ENCODE peak calls at places on chromosomes 6 and 20, in four cellular contexts. F is K562, A is H1, S is GM12891. Y is an unnamed sample.

GRCh38 chr6:11121851-11122250 is 10.3 kb upstream of the ERVFRD-1 start:
- DNase-seq in F (no peak), S (no peak), A (no peak), Y (no peak)

GRCh38 chr6:115796829-115797228 is 263.9 kb downstream of the FRK start:
- DNase-seq in S (no peak), F (no peak), A (peak; percentile 17), Y (no peak)

GRCh38 chr6:164216368-164216767 is 801.9 kb downstream of the QKI start:
- DNase-seq in A (no peak), S (no peak), F (no peak), Y (no peak)

GRCh38 chr20:64189530-64189966 is 25.3 kb downstream of the MYT1 start:
- DNase-seq in F (no peak), A (no peak), S (no peak), Y (no peak)

GRCh38 chr6:123594776-123595175 is 42.0 kb downstream of the TRDN start:
- DNase-seq in S (no peak), F (no peak), A (no peak), Y (no peak)

GRCh38 chr6:105432797-105433196 is 29.9 kb upstream of the PREP start:
- DNase-seq in S (no peak), F (no peak), A (no peak), Y (no peak)

GRCh38 chr6:131628726-131629125 is 684 bp upstream of the MED23 start:
- DNase-seq in S (no peak), A (no peak), F (no peak), Y (no peak)

GRCh38 chr6:109445382-109445781 is 4.9 kb downstream of the SMPD2 start:
- DNase-seq in S (no peak), A (no peak), F (peak; percentile 47), Y (no peak)

GRCh38 chr20:38139156-38139912 is 25.7 kb downstream of the TGM2 start:
- DNase-seq in A (no peak), S (no peak), F (no peak), Y (no peak)

GRCh38 chr6:138455746-138456392 is 43.4 kb downstream of the NHSL1 start:
- DNase-seq in S (peak; percentile 20), A (no peak), F (no peak), Y (no peak)

GRCh38 chr6:39357998-39358686 is 35.6 kb upstream of the KCNK16 start:
- DNase-seq in S (no peak), F (no peak), A (no peak), Y (no peak)

GRCh38 chr6:31702421-31702818 is 704 bp downstream of the ABHD16A start:
- DNase-seq in F (peak; percentile 79), S (no peak), A (no peak), Y (no peak)

GRCh38 chr20:62768815-62769287 is 27.4 kb upstream of the MRGBP start:
- DNase-seq in F (no peak), S (no peak), A (no peak), Y (no peak)

GRCh38 chr20:59587570-59587969 is 16.8 kb upstream of the PHACTR3 start:
- DNase-seq in A (no peak), F (no peak), S (no peak), Y (no peak)

GRCh38 chr6:96468681-96469224 is 52.9 kb upstream of the UFL1 start:
- DNase-seq in S (no peak), F (no peak), A (no peak), Y (no peak)

GRCh38 chr20:967796-968742 is 34.0 kb downstream of the RSPO4 start:
- DNase-seq in S (no peak), A (no peak), F (peak; percentile 69), Y (no peak)

GRCh38 chr6:10555625-10556309 is 34.6 kb downstream of the GCNT2 start:
- DNase-seq in F (no peak), A (peak; percentile 56), S (no peak), Y (no peak)

GRCh38 chr6:135121426-135121825 is 59.7 kb upstream of the MYB start:
- DNase-seq in F (no peak), S (no peak), A (no peak), Y (no peak)

GRCh38 chr6:42239333-42239732 is 21.7 kb upstream of the MRPS10 start:
- DNase-seq in F (no peak), S (no peak), A (no peak), Y (no peak)

GRCh38 chr6:149646599-149646998 is 1.9 kb downstream of the KATNA1 start:
- DNase-seq in A (no peak), S (no peak), F (peak; percentile 18), Y (no peak)

GRCh38 chr6:149648148-149649145 is at the start of gene KATNA1:
- DNase-seq in A (peak; percentile 85), S (peak; percentile 91), F (peak; percentile 99), Y (peak; percentile 92)

GRCh38 chr6:149642829-149643580 is 5.5 kb downstream of the KATNA1 start:
- DNase-seq in F (no peak), S (no peak), A (no peak), Y (no peak)
- TF ChIP-seq TAF1 in F (no peak), S (no peak), A (no peak), Y (no peak)

GRCh38 chr20:31710423-31711250 is 12.0 kb downstream of the BCL2L1 start:
- DNase-seq in A (no peak), S (no peak), F (no peak), Y (no peak)
- TF ChIP-seq POLR2AphosphoS5 in A (no peak), S (no peak), F (no peak), Y (no peak)

DNA sequence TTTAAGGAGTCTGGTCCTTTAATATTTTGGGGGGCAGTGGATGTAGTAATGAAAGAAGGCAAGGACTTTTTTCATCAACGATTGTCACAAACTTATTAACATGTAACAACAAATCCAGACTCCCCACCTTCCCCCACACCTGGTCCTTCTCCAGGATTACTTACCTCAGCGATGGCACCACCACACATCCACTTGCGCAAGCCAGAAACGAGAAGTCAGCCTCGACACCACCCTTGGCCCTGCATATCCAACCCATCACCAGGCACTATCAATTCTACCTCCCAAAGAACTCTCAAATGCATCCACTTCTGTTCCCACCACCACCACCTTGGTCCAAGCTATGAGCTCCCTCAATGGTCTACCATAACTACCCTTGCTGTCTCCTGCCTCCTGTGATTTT is 6.6 kb downstream of the EZR start:
- DNase-seq in F (no peak), A (no peak), S (no peak), Y (no peak)
- TF ChIP-seq POLR2A in F (no peak), A (no peak), S (no peak), Y (no peak)

GRCh38 chr6:35419431-35419830 is 32.7 kb upstream of the FANCE start:
- DNase-seq in S (no peak), A (no peak), F (peak; percentile 50), Y (no peak)
- TF ChIP-seq TAF1 in S (no peak), A (no peak), F (no peak), Y (no peak)

GRCh38 chr6:137226682-137227081 is 7.5 kb upstream of the IFNGR1 start:
- DNase-seq in S (no peak), F (no peak), A (no peak), Y (no peak)

GRCh38 chr6:137219664-137220252 is 573 bp upstream of the IFNGR1 start:
- DNase-seq in A (no peak), S (no peak), F (no peak), Y (no peak)

GRCh38 chr6:137224890-137225198 is 5.7 kb upstream of the IFNGR1 start:
- DNase-seq in F (no peak), A (no peak), S (no peak), Y (no peak)

GRCh38 chr6:137222376-137222775 is 3.2 kb upstream of the IFNGR1 start:
- DNase-seq in A (no peak), F (no peak), S (no peak), Y (no peak)

GRCh38 chr6:137223370-137224131 is 4.4 kb upstream of the IFNGR1 start:
- DNase-seq in S (no peak), F (peak; percentile 66), A (no peak), Y (no peak)
- TF ChIP-seq POLR2AphosphoS5 in S (no peak), F (no peak), A (no peak), Y (no peak)

GRCh38 chr6:167826230-167827061 is at the start of gene AFDN:
- DNase-seq in A (no peak), S (peak; percentile 79), F (peak; percentile 85), Y (peak; percentile 71)

GRCh38 chr6:167825059-167825758 is 1.5 kb upstream of the AFDN start:
- DNase-seq in S (no peak), A (no peak), F (peak; percentile 70), Y (no peak)

GRCh38 chr6:167827062-167827587 is 414 bp downstream of the AFDN start:
- DNase-seq in A (no peak), S (peak; percentile 49), F (peak; percentile 61), Y (peak; percentile 52)

GRCh38 chr6:167824591-167825041 is 2.1 kb upstream of the AFDN start:
- DNase-seq in F (peak; percentile 84), S (no peak), A (no peak), Y (no peak)

GRCh38 chr6:167825759-167826229 is 917 bp upstream of the AFDN start:
- DNase-seq in S (no peak), A (peak; percentile 41), F (peak; percentile 87), Y (no peak)
- TF ChIP-seq POLR2A in S (no peak), A (no peak), F (no peak), Y (no peak)

DNA sequence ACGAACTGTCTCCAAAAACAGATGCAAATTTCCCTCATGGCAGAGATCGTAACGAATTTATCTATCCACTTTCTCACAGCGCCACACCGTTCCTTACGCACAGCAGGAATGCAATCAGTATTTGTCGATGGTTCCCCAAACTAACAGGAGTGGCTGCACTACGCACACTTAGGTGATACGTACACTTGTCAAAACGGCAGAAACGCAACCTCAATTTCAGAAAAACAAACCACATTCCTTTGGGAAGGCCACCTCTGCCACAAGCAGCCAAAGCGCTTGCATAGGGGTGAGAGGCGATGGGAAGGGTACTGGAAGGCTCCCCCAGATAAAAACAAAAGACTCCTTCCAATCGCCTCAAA is 638 bp downstream of the MDN1 start:
- DNase-seq in A (no peak), S (no peak), F (peak; percentile 57), Y (no peak)
- TF ChIP-seq TAF1 in A (no peak), S (no peak), F (no peak), Y (no peak)

GRCh38 chr20:39986231-39986904 is 702.7 kb downstream of the MAFB start:
- DNase-seq in A (peak; percentile 7), S (no peak), F (no peak), Y (no peak)
- TF ChIP-seq POLR2AphosphoS5 in A (no peak), S (no peak), F (no peak), Y (no peak)